ENCODE peak calls at places on chromosomes 1 and 21, in six cellular contexts. O is transverse colon, H is IMR-90, D is uterus, K is adrenal gland, G is body of pancreas. Q is an unnamed sample.
A peak's percentile ranks its signal among the peaks of the same experiment; 100 is the strongest.

GRCh38 chr1:79797487-79797886 is 791.0 kb upstream of the ADGRL4 start:
- DNase-seq in O (no peak), H (no peak), D (no peak), K (no peak), G (no peak), Q (no peak)

GRCh38 chr21:33396966-33397365 is 6.2 kb upstream of the IFNGR2 start:
- DNase-seq in O (no peak), H (peak; percentile 82), D (no peak), K (no peak), G (no peak), Q (no peak)

GRCh38 chr1:218498061-218498938 is 153.2 kb downstream of the TGFB2 start:
- DNase-seq in O (no peak), H (peak; percentile 75), D (no peak), K (no peak), G (no peak), Q (no peak)

GRCh38 chr1:224542783-224543440 is 73.2 kb upstream of the CNIH3 start:
- DNase-seq in O (no peak), H (peak; percentile 99), D (no peak), K (no peak), G (no peak), Q (no peak)

GRCh38 chr1:182163821-182164223 is 102.3 kb upstream of the ZNF648 start:
- DNase-seq in O (peak; percentile 24), H (no peak), D (peak; percentile 30), K (no peak), G (peak; percentile 8), Q (no peak)

GRCh38 chr1:94621392-94621791 is 79.8 kb upstream of the F3 start:
- DNase-seq in O (peak; percentile 79), H (peak; percentile 52), D (no peak), K (no peak), G (peak; percentile 65), Q (peak; percentile 75)

GRCh38 chr1:203167026-203167912 is 8.4 kb downstream of the MYBPH start:
- DNase-seq in O (peak; percentile 17), H (no peak), D (no peak), K (no peak), G (no peak), Q (no peak)

GRCh38 chr1:103937763-103938357 is 188.2 kb downstream of the AMY1C start:
- DNase-seq in O (no peak), H (no peak), D (no peak), K (no peak), G (no peak), Q (no peak)

GRCh38 chr1:178407662-178408061 is 89.1 kb downstream of the CLEC20A start:
- DNase-seq in O (no peak), H (no peak), D (no peak), K (no peak), G (no peak), Q (no peak)

GRCh38 chr21:33289199-33289819 is 23.1 kb downstream of the IL10RB start:
- DNase-seq in O (no peak), H (peak; percentile 47), D (no peak), K (no peak), G (no peak), Q (no peak)

GRCh38 chr1:151898519-151898991 is 10.8 kb downstream of the THEM4 start:
- DNase-seq in O (peak; percentile 36), H (no peak), D (no peak), K (no peak), G (peak; percentile 23), Q (no peak)

GRCh38 chr21:46429754-46430681 is 28.7 kb upstream of the DIP2A start:
- DNase-seq in O (no peak), H (no peak), D (no peak), K (no peak), G (no peak), Q (no peak)

GRCh38 chr1:215569987-215570824 is 3.1 kb downstream of the KCTD3 start:
- DNase-seq in O (no peak), H (peak; percentile 20), D (no peak), K (no peak), G (no peak), Q (no peak)

GRCh38 chr1:198157847-198158765 is 1.3 kb downstream of the NEK7 start:
- DNase-seq in O (peak; percentile 14), H (peak; percentile 57), D (no peak), K (no peak), G (no peak), Q (no peak)

GRCh38 chr1:9900142-9901043 is 9.7 kb downstream of the CTNNBIP1 start:
- DNase-seq in O (peak; percentile 71), H (no peak), D (no peak), K (peak; percentile 36), G (peak; percentile 91), Q (peak; percentile 78)

GRCh38 chr21:39681257-39681656 is 63.7 kb upstream of the IGSF5 start:
- DNase-seq in O (no peak), H (no peak), D (no peak), K (no peak), G (no peak), Q (no peak)

GRCh38 chr1:247468746-247469145 is 10.8 kb upstream of the OR2B11 start:
- DNase-seq in O (no peak), H (no peak), D (no peak), K (no peak), G (no peak), Q (no peak)

GRCh38 chr1:166814611-166815010 is 24.7 kb upstream of the POGK start:
- DNase-seq in O (no peak), H (peak; percentile 37), D (no peak), K (no peak), G (peak; percentile 24), Q (no peak)

GRCh38 chr1:192201303-192201702 is 43.0 kb downstream of the RGS18 start:
- DNase-seq in O (no peak), H (no peak), D (no peak), K (no peak), G (no peak), Q (no peak)
- TF ChIP-seq POLR2A in O (no peak), H (no peak), D (no peak), K (no peak), G (no peak), Q (no peak)

DNA sequence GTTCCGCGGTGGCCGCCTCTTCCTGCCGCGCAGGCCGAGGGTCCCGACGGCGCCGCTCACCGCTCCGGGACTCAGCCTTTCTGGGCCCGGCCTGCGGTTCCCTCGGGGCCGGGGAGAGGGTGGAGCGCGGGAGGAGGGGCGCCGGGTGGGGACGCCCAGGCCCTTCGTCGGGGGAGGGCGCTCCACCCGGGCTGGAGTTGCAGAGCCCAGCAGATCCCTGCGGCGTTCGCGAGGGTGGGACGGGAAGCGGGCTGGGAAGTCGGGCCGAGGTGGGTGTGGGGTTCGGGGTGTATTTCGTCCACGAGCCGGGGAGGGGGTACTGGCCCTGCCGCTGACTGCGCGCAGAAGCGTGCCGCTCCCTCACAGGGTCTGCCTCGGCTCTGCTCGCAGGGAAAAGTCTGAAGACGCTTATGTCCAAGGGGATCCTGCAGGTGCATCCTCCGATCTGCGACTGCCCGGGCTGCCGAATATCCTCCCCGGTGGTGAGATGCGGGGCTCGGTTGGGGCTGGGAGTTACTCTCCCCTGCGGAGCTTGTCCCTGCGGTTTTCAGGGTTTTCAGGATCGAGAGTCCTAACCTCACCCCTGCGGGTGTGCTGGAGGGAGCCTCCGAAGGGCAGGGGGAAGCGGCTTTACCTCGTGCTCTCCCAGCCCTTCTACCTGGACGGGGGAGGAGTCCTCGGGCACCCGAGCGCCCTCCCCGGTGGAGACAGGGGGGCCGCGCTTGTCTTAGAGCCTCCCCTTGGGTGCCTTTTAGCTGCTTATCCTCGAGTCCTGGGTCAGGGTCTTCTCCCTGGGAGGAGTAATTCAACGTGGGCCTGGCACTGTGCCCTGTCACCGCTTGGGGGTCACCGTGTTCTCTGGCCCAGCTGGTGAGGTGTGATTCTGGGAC is 2.1 kb downstream of the SAMD11 start:
- DNase-seq in O (no peak), H (peak; percentile 28), D (peak; percentile 70), K (no peak), G (no peak), Q (no peak)
- TF ChIP-seq CTCF in O (no peak), H (no peak), D (no peak), K (no peak), G (no peak), Q (no peak)

GRCh38 chr1:43272161-43272560 is 2.4 kb downstream of the TMEM125 start:
- DNase-seq in O (no peak), H (no peak), D (no peak), K (no peak), G (no peak), Q (no peak)
- H3K27me3 ChIP-seq in O (no peaks in the 10 kb centered on the region), H (peaks cover 7% of the 10 kb centered on the region), D (no peaks in the 10 kb centered on the region), K (no peaks in the 10 kb centered on the region), G (no peaks in the 10 kb centered on the region), Q (no peaks in the 10 kb centered on the region)

DNA sequence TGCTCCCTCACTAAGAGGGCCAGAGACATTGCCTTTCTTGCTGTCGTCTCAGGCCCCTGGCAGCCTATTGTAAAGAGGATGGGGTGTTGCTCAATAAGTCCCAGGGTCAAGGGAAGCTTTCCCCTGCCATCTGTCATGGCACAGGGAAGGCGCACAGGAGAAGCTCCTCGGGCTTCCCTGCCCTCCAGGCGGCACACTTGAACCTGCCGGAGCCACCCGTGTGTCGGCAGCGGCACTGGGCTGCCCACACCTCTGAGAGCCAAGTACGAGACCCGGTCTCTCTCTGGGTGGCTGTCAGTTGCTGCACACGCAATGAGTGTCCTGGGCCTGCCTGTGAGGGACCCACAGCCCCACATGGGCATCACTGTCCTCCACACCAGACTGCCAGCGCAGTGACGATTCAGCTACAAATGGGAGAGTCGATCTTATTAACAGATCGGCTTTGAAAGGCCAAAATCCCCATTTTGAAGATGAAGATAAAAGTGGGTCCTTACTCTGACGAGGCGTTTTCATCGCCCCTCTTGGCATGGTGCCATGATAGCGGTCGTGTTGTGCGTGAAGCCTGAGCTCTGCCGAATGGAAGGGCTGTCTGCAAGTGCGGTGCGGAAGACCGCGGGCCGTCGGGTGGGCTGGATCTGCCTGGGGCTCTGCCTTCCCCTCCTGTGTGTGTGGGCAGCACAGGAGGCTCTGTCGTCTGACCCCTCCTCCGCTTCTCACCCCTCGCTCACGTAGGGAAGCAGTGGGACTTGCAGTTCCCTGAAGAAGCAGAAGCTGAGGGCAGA is 29.2 kb upstream of the PDXK start:
- DNase-seq in O (no peak), H (no peak), D (no peak), K (no peak), G (no peak), Q (no peak)
- TF ChIP-seq POLR2A in O (no peak), H (no peak), D (no peak), K (no peak), G (no peak), Q (no peak)

Q was measured in prostate gland.